ENCODE peak calls at places on chromosome 21, in ten cellular contexts. F, M, V, N, L, Y, S, D, U and X are unnamed samples.
A peak's percentile ranks its signal among the peaks of the same experiment; 100 is the strongest.

GRCh38 chr21:38945536-38946245 is 140.0 kb downstream of the ETS2 start:
- DNase-seq in F (no peak), M (peak; percentile 90), V (no peak), N (no peak), L (no peak), Y (no peak), S (no peak), D (no peak), U (no peak), X (no peak)

GRCh38 chr21:44485254-44485793 is 30.0 kb downstream of the LRRC3 start:
- DNase-seq in F (no peak), M (peak; percentile 74), V (peak; percentile 33), N (peak; percentile 43), L (no peak), Y (peak; percentile 38), S (peak; percentile 55), D (no peak), U (no peak), X (no peak)

GRCh38 chr21:33578959-33579542 is 9.4 kb downstream of the DONSON start:
- DNase-seq in F (no peak), M (no peak), V (no peak), N (no peak), L (no peak), Y (no peak), S (no peak), D (no peak), U (no peak), X (no peak)

GRCh38 chr21:34603002-34603709 is 11.8 kb downstream of the RCAN1 start:
- DNase-seq in F (peak; percentile 88), M (peak; percentile 86), V (peak; percentile 86), N (peak; percentile 76), L (peak; percentile 92), Y (peak; percentile 18), S (no peak), D (peak; percentile 35), U (peak; percentile 88), X (peak; percentile 52)

GRCh38 chr21:26965091-26965566 is 1.8 kb downstream of the ADAMTS5 start:
- DNase-seq in F (no peak), M (no peak), V (no peak), N (no peak), L (no peak), Y (no peak), S (no peak), D (no peak), U (no peak), X (no peak)

GRCh38 chr21:45373991-45374816 is 30.8 kb upstream of the COL18A1 start:
- DNase-seq in F (no peak), M (no peak), V (no peak), N (peak; percentile 26), L (no peak), Y (no peak), S (no peak), D (no peak), U (peak; percentile 65), X (no peak)

GRCh38 chr21:45075606-45076244 is 1.3 kb downstream of the ADARB1 start:
- DNase-seq in F (no peak), M (no peak), V (no peak), N (no peak), L (no peak), Y (no peak), S (no peak), D (no peak), U (no peak), X (no peak)

GRCh38 chr21:38740131-38740530 is 65.6 kb upstream of the ETS2 start:
- DNase-seq in F (no peak), M (no peak), V (no peak), N (no peak), L (no peak), Y (no peak), S (no peak), D (no peak), U (no peak), X (no peak)

GRCh38 chr21:41857771-41858300 is 21.3 kb downstream of the PRDM15 start:
- DNase-seq in F (no peak), M (no peak), V (no peak), N (no peak), L (peak; percentile 30), Y (no peak), S (no peak), D (no peak), U (no peak), X (no peak)

GRCh38 chr21:40886931-40887330 is 40.0 kb upstream of the DSCAM start:
- DNase-seq in F (no peak), M (no peak), V (no peak), N (no peak), L (no peak), Y (no peak), S (no peak), D (no peak), U (no peak), X (no peak)

GRCh38 chr21:45180289-45180599 is 105.9 kb downstream of the ADARB1 start:
- DNase-seq in F (no peak), M (no peak), V (no peak), N (no peak), L (no peak), Y (no peak), S (no peak), D (no peak), U (no peak), X (no peak)

GRCh38 chr21:39676054-39676771 is 63.5 kb downstream of the B3GALT5 start:
- DNase-seq in F (no peak), M (peak; percentile 32), V (no peak), N (no peak), L (no peak), Y (peak; percentile 5), S (no peak), D (no peak), U (peak; percentile 91), X (no peak)

DNA sequence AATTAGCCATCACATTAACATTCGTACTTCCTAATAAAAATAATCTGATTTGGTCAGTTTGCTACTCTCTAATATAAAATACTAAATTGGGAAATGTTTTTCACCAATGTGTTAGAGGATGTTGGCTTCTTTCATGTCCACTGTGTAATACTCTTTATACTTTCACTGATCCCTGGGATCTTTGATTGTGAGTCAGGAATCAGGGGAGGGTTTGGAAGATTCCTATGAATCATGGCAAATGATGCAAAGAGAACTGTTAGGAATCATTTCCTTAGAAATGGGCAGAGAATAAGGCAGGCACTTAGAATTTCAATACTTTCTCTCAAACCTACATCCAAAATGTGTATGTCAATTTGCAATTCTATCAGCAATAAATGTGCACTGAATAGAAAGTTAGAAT is 31.0 kb downstream of the KRTAP24-1 start:
- DNase-seq in F (no peak), M (no peak), V (no peak), N (no peak), L (no peak), Y (no peak), S (no peak), D (no peak), U (no peak), X (no peak)
- H3K9me3 ChIP-seq in F (no peaks in the 10 kb centered on the region), M (no peaks in the 10 kb centered on the region), V (no peaks in the 10 kb centered on the region), N (no peaks in the 10 kb centered on the region), L (no peaks in the 10 kb centered on the region), Y (no peaks in the 10 kb centered on the region), S (no peaks in the 10 kb centered on the region), D (no peaks in the 10 kb centered on the region), U (no peaks in the 10 kb centered on the region), X (no peaks in the 10 kb centered on the region)

GRCh38 chr21:31310750-31311149 is 33.3 kb downstream of the TIAM1 start:
- DNase-seq in F (no peak), M (peak; percentile 33), V (no peak), N (no peak), L (no peak), Y (no peak), S (no peak), D (no peak), U (no peak), X (no peak)
- H3K27ac ChIP-seq in F (no peak overlapping the region), M (peak overlapping the region; percentile 1), V (no peak overlapping the region), N (no peak overlapping the region), L (no peak overlapping the region), Y (no peak overlapping the region), S (no peak overlapping the region), D (no peak overlapping the region), U (no peak overlapping the region), X (no peak overlapping the region)

GRCh38 chr21:37375866-37376574 is 9.4 kb downstream of the DYRK1A start:
- DNase-seq in F (no peak), M (no peak), V (no peak), N (no peak), L (no peak), Y (no peak), S (no peak), D (no peak), U (no peak), X (no peak)
- H3K4me1 ChIP-seq in F (no peaks in the 10 kb centered on the region), M (peaks cover 32% of the 10 kb centered on the region), V (peaks cover 12% of the 10 kb centered on the region), N (peaks cover 24% of the 10 kb centered on the region), L (peaks cover 72% of the 10 kb centered on the region), Y (peaks cover 97% of the 10 kb centered on the region), S (peaks cover 56% of the 10 kb centered on the region), D (peaks cover 91% of the 10 kb centered on the region), U (peaks cover 94% of the 10 kb centered on the region), X (peaks cover 100% of the 10 kb centered on the region)

GRCh38 chr21:43292041-43292865 is 123.4 kb downstream of the CRYAA start:
- DNase-seq in F (no peak), M (no peak), V (no peak), N (no peak), L (peak; percentile 37), Y (no peak), S (no peak), D (no peak), U (no peak), X (no peak)
- H3K9me3 ChIP-seq in F (no peaks in the 10 kb centered on the region), M (no peaks in the 10 kb centered on the region), V (no peaks in the 10 kb centered on the region), N (no peaks in the 10 kb centered on the region), L (no peaks in the 10 kb centered on the region), Y (no peaks in the 10 kb centered on the region), S (no peaks in the 10 kb centered on the region), D (peaks cover 6% of the 10 kb centered on the region), U (peaks cover 5% of the 10 kb centered on the region), X (no peaks in the 10 kb centered on the region)

GRCh38 chr21:32181415-32181814 is 97.4 kb downstream of the MIS18A start:
- DNase-seq in F (no peak), M (no peak), V (no peak), N (no peak), L (no peak), Y (no peak), S (no peak), D (no peak), U (no peak), X (peak; percentile 61)
- H3K27ac ChIP-seq in F (peak overlapping the region; percentile 50), M (no peak overlapping the region), V (no peak overlapping the region), N (no peak overlapping the region), L (no peak overlapping the region), Y (no peak overlapping the region), S (no peak overlapping the region), D (no peak overlapping the region), U (no peak overlapping the region), X (no peak overlapping the region)